ENCODE peak calls at places on chromosomes 3 and 15, in ten cellular contexts. R is suprapubic skin, P is hepatocyte, N is HCT116, E is Panc1, U is cardiac muscle cell, X is endothelial cell of umbilical vein, J is tibial nerve, K is choroid plexus epithelial cell, Q is BJ. T is an unnamed sample.

GRCh38 chr15:89630260-89630659 is 25.0 kb downstream of the KIF7 start:
- DNase-seq in R (peak), P (no peak), N (no peak), E (no peak), U (no peak), X (no peak), J (no peak), K (no peak), Q (no peak), T (no peak)

GRCh38 chr15:50883903-50884302 is 24.6 kb upstream of the AP4E1 start:
- DNase-seq in R (no peak), P (peak), N (no peak), E (no peak), U (peak), X (peak), J (no peak), K (peak), Q (no peak), T (no peak)

GRCh38 chr15:82538961-82539689 is 1.1 kb downstream of the RPS17 start:
- DNase-seq in R (no peak), P (no peak), N (no peak), E (no peak), U (peak), X (peak), J (no peak), K (peak), Q (no peak), T (no peak)

GRCh38 chr15:99708563-99708962 is 24.7 kb downstream of the LYSMD4 start:
- DNase-seq in R (no peak), P (peak), N (peak), E (no peak), U (peak), X (peak), J (peak), K (peak), Q (peak), T (no peak)

GRCh38 chr3:126886217-126886616 is 96.7 kb upstream of the PLXNA1 start:
- DNase-seq in R (no peak), P (no peak), N (no peak), E (no peak), U (peak), X (peak), J (no peak), K (peak), Q (no peak), T (no peak)

GRCh38 chr15:40038267-40038653 is 721 bp downstream of the SRP14 start:
- DNase-seq in R (no peak), P (no peak), N (no peak), E (no peak), U (peak), X (peak), J (no peak), K (peak), Q (no peak), T (no peak)

GRCh38 chr15:62457100-62457499 is 292.0 kb upstream of the C2CD4B start:
- DNase-seq in R (no peak), P (no peak), N (no peak), E (no peak), U (no peak), X (no peak), J (no peak), K (no peak), Q (no peak), T (no peak)

GRCh38 chr3:64908292-64908691 is 220.5 kb upstream of the ADAMTS9 start:
- DNase-seq in R (no peak), P (peak), N (no peak), E (no peak), U (no peak), X (peak), J (no peak), K (no peak), Q (no peak), T (no peak)

GRCh38 chr15:42528970-42529369 is 19.6 kb downstream of the LRRC57 start:
- DNase-seq in R (no peak), P (no peak), N (no peak), E (no peak), U (no peak), X (no peak), J (no peak), K (no peak), Q (no peak), T (no peak)

GRCh38 chr3:29279276-29279675 is 1.6 kb upstream of the RBMS3 start:
- DNase-seq in R (no peak), P (no peak), N (no peak), E (no peak), U (no peak), X (no peak), J (no peak), K (no peak), Q (no peak), T (no peak)

GRCh38 chr3:139199421-139200010 is 144.3 kb upstream of the MRPS22 start:
- DNase-seq in R (no peak), P (no peak), N (no peak), E (no peak), U (no peak), X (no peak), J (no peak), K (peak), Q (no peak), T (no peak)

GRCh38 chr3:129690406-129690805 is 83.9 kb upstream of the PLXND1 start:
- DNase-seq in R (no peak), P (peak), N (peak), E (peak), U (peak), X (peak), J (peak), K (peak), Q (no peak), T (peak)

GRCh38 chr3:17831366-17831765 is 88.9 kb upstream of the TBC1D5 start:
- DNase-seq in R (no peak), P (no peak), N (no peak), E (no peak), U (peak), X (no peak), J (no peak), K (no peak), Q (no peak), T (no peak)

GRCh38 chr3:45026038-45026437 is at the start of gene CLEC3B:
- DNase-seq in R (no peak), P (no peak), N (no peak), E (no peak), U (peak), X (peak), J (no peak), K (peak), Q (no peak), T (peak)

GRCh38 chr15:59997070-59997701 is 6.9 kb upstream of the FOXB1 start:
- DNase-seq in R (no peak), P (no peak), N (no peak), E (no peak), U (no peak), X (no peak), J (no peak), K (no peak), Q (no peak), T (no peak)

GRCh38 chr3:126284258-126284904 is 72.8 kb downstream of the KLF15 start:
- DNase-seq in R (no peak), P (no peak), N (peak), E (peak), U (peak), X (no peak), J (peak), K (peak), Q (no peak), T (no peak)

GRCh38 chr15:67766963-67767362 is 58.3 kb upstream of the SKOR1 start:
- DNase-seq in R (no peak), P (no peak), N (no peak), E (no peak), U (no peak), X (no peak), J (no peak), K (no peak), Q (no peak), T (no peak)

GRCh38 chr15:67927501-67928156 is 87.8 kb upstream of the RNU6-1 start:
- DNase-seq in R (no peak), P (peak), N (no peak), E (no peak), U (peak), X (no peak), J (no peak), K (peak), Q (peak), T (peak)

GRCh38 chr3:31532587-31533168 is at the start of gene STT3B:
- DNase-seq in R (peak), P (peak), N (peak), E (no peak), U (peak), X (no peak), J (peak), K (peak), Q (no peak), T (peak)

GRCh38 chr3:119311191-119311925 is 17.2 kb downstream of the ARHGAP31 start:
- DNase-seq in R (no peak), P (no peak), N (no peak), E (no peak), U (peak), X (peak), J (no peak), K (peak), Q (no peak), T (no peak)

GRCh38 chr3:29759021-29759359 is 478.1 kb downstream of the RBMS3 start:
- DNase-seq in R (no peak), P (no peak), N (no peak), E (no peak), U (peak), X (no peak), J (peak), K (peak), Q (no peak), T (no peak)

GRCh38 chr3:136266468-136266867 is 16.3 kb downstream of the PCCB start:
- DNase-seq in R (no peak), P (no peak), N (no peak), E (peak), U (no peak), X (no peak), J (no peak), K (peak), Q (no peak), T (no peak)

GRCh38 chr3:131402391-131403039 is 20.9 kb downstream of the NUDT16 start:
- DNase-seq in R (no peak), P (no peak), N (no peak), E (no peak), U (peak), X (peak), J (no peak), K (peak), Q (peak), T (no peak)

GRCh38 chr15:34147371-34148140 is 45.7 kb downstream of the PGBD4 start:
- DNase-seq in R (no peak), P (no peak), N (no peak), E (no peak), U (peak), X (peak), J (no peak), K (peak), Q (no peak), T (no peak)

GRCh38 chr3:138609898-138610266 is 1.3 kb downstream of the FAIM start:
- DNase-seq in R (no peak), P (no peak), N (no peak), E (no peak), U (no peak), X (no peak), J (no peak), K (no peak), Q (no peak), T (no peak)

GRCh38 chr3:39150803-39151631 is 2.4 kb downstream of the CSRNP1 start:
- DNase-seq in R (peak), P (peak), N (no peak), E (no peak), U (peak), X (peak), J (peak), K (peak), Q (peak), T (peak)

GRCh38 chr3:185977679-185978040 is 39.8 kb upstream of the TRA2B start:
- DNase-seq in R (no peak), P (no peak), N (no peak), E (no peak), U (no peak), X (no peak), J (no peak), K (no peak), Q (no peak), T (no peak)
- TF ChIP-seq CTCF in R (peak), P (no peak), N (no peak), E (no peak), U (no peak), X (no peak), J (no peak), K (no peak), Q (no peak), T (no peak)

DNA sequence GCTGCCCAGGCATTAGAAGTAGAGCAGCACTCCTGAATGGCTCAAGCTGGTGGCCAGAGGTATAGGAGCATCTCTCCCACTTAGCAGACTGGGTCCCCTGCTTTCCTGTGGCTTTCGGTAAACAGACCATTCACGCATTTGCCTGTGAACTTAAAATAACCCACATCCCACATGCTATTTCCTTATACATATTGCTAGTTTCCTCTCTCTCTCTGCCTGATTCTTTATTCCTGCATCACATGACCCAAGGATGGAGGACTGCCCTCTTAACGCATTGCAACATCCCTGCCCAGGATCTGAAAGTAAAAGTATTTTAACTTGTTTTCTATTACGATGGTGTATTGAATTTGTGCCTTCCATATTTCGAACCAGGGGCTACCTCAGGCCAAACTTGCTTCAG is 43.4 kb upstream of the NLGN1 start:
- DNase-seq in R (no peak), P (no peak), N (no peak), E (no peak), U (no peak), X (no peak), J (no peak), K (no peak), Q (no peak), T (no peak)
- H3K4me3 ChIP-seq in R (no peak), P (no peak), N (no peak), E (no peak), U (no peak), X (no peak), J (no peak), K (no peak), Q (no peak), T (no peak)

DNA sequence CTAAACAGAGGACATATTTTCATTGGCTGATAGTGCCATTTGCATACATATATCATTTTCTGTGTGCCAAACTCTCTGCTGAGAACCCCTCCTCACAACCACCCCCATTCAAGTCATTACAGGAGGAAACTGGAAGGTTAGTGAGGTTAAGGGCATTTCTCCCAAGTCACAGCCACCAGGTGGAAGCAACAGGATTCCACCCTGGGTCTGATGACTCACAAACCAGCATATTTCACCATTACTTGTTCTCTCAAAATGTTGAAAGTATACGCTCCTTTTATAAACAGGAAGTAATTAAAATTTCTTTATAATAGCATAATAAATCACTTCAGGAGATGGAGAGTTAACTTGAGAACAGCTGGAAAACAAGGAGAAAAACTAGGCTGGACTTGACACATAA is 398.6 kb upstream of the WNT5A start:
- DNase-seq in R (no peak), P (peak), N (no peak), E (no peak), U (peak), X (peak), J (no peak), K (peak), Q (peak), T (no peak)
- TF ChIP-seq CTCF in R (no peak), P (peak), N (no peak), E (no peak), U (no peak), X (no peak), J (no peak), K (peak), Q (peak), T (no peak)

GRCh38 chr15:32029409-32029861 is 880 bp upstream of the CHRNA7 start:
- DNase-seq in R (no peak), P (peak), N (no peak), E (no peak), U (peak), X (peak), J (no peak), K (no peak), Q (no peak), T (no peak)
- H3K4me3 ChIP-seq in R (peak), P (peak), N (peak), E (peak), U (peak), X (no peak), J (peak), K (no peak), Q (no peak), T (no peak)

GRCh38 chr3:196889844-196890243 is 22.1 kb downstream of the SENP5 start:
- DNase-seq in R (no peak), P (no peak), N (no peak), E (no peak), U (no peak), X (no peak), J (no peak), K (no peak), Q (no peak), T (no peak)
- TF ChIP-seq CTCF in R (no peak), P (no peak), N (no peak), E (no peak), U (no peak), X (no peak), J (no peak), K (no peak), Q (no peak), T (no peak)

GRCh38 chr15:27628486-27628885 is 470.6 kb downstream of the OCA2 start:
- DNase-seq in R (no peak), P (no peak), N (no peak), E (no peak), U (no peak), X (no peak), J (no peak), K (no peak), Q (no peak), T (no peak)

GRCh38 chr15:27627623-27628022 is 471.5 kb downstream of the OCA2 start:
- DNase-seq in R (no peak), P (no peak), N (no peak), E (no peak), U (no peak), X (no peak), J (no peak), K (no peak), Q (no peak), T (no peak)

GRCh38 chr15:27619204-27619603 is 479.9 kb downstream of the OCA2 start:
- DNase-seq in R (no peak), P (no peak), N (no peak), E (no peak), U (no peak), X (no peak), J (no peak), K (no peak), Q (no peak), T (no peak)

GRCh38 chr15:27623149-27623548 is 476.0 kb downstream of the OCA2 start:
- DNase-seq in R (no peak), P (no peak), N (no peak), E (no peak), U (no peak), X (no peak), J (no peak), K (no peak), Q (no peak), T (no peak)

DNA sequence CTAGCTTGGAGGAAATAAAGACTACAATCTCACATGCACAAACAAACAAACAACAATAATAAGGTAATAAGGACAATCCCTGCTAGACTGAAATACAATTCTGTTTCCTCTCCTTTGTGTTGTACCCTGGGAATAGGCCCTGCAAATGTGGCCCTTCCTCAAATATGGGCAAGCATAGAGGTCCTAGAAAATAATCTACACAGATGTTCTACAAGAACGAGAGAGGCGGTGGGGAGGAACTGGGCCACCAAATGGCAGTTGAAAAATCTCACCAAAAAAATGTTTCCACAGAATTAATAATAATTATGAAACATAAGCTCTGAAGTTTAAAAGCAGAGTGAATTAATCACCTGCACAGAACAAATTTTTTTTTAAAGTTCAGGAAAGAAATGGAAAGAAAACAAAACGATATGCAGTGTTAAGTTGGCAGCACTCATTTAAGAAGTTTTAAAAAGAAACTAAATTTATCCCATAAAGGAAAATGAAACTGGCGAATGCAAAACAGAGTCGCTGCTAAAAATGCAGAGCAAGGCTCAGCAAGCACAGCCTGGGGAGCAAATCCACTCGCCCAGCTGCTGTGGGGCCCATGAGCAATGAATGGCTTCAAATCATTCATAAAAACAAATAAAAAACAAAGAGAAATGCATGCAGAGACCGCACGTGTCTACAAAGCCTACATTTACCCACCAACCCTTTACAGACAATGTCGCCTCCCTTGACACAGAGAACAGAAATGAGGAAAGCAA is 475.4 kb downstream of the OCA2 start:
- DNase-seq in R (no peak), P (no peak), N (no peak), E (no peak), U (no peak), X (no peak), J (no peak), K (no peak), Q (no peak), T (no peak)
- H3K4me3 ChIP-seq in R (no peak), P (no peak), N (no peak), E (no peak), U (no peak), X (no peak), J (no peak), K (no peak), Q (no peak), T (no peak)

GRCh38 chr3:33314993-33315392 is 37.8 kb downstream of the FBXL2 start:
- DNase-seq in R (no peak), P (no peak), N (no peak), E (no peak), U (no peak), X (peak), J (no peak), K (no peak), Q (no peak), T (no peak)

GRCh38 chr3:33317963-33318708 is 40.9 kb downstream of the FBXL2 start:
- DNase-seq in R (no peak), P (no peak), N (no peak), E (no peak), U (no peak), X (peak), J (no peak), K (peak), Q (no peak), T (peak)

GRCh38 chr3:33315826-33316225 is 38.6 kb downstream of the FBXL2 start:
- DNase-seq in R (no peak), P (no peak), N (peak), E (no peak), U (peak), X (peak), J (no peak), K (peak), Q (no peak), T (no peak)

GRCh38 chr3:33313331-33313730 is 36.1 kb downstream of the FBXL2 start:
- DNase-seq in R (no peak), P (no peak), N (no peak), E (no peak), U (no peak), X (no peak), J (no peak), K (peak), Q (no peak), T (no peak)

GRCh38 chr3:33318709-33319380 is 41.6 kb downstream of the FBXL2 start:
- DNase-seq in R (no peak), P (no peak), N (no peak), E (no peak), U (no peak), X (peak), J (no peak), K (peak), Q (no peak), T (no peak)
- TF ChIP-seq CTCF in R (no peak), P (peak), N (peak), E (peak), U (peak), X (peak), J (no peak), K (peak), Q (no peak), T (peak)

DNA sequence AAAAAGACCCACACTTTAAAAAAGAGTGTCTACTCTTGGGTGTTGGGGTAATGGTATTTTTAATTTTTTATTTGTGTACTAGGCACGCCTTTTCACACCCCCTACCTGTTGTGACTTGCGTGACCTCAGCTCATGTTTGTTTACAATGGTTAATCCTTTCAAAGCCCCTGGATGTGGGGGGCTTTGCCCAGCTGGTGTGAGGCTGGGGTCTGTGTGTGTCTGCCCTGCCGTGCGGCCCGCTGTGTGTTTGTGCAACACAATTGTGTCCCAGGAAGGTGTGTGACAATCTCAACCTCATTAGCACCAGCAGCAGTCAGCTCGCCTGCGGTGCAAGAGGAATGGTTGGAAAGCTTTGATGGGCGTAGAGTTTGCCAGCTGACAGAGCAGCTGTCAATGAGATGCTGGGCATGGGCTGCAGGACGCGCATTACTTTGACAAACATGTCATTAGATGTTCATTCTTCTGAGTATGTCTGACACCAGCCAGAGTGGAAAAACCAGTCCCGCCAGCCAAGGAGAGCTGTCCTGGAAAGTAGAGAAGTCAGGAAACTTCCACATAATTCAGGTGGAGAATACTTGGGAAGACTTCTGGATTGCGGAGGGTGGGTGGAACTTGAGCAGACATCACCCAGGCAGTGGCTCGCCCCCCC is 9.6 kb downstream of the LRRK1 start:
- DNase-seq in R (no peak), P (no peak), N (no peak), E (no peak), U (no peak), X (no peak), J (no peak), K (no peak), Q (no peak), T (peak)
- H3K4me3 ChIP-seq in R (no peak), P (no peak), N (no peak), E (no peak), U (no peak), X (no peak), J (no peak), K (no peak), Q (no peak), T (no peak)

T was measured in LNCaP clone FGC.